ENCODE peak calls at places on chromosomes 1 and 21, in nine cellular contexts. X is testis, U is A549, H is esophagus squamous epithelium, Z is transverse colon, K is heart left ventricle, L is tibial nerve, T is ovary, O is IMR-90. Q is an unnamed sample.

GRCh38 chr1:24206516-24207394 is 19.7 kb upstream of the IFNLR1 start:
- DNase-seq in T (no peak), U (no peak), O (no peak), L (no peak), Z (no peak), H (no peak), X (no peak), K (no peak), Q (no peak)

GRCh38 chr1:111704776-111705175 is 34.4 kb downstream of the INKA2 start:
- DNase-seq in H (no peak), U (no peak), O (no peak), L (no peak), Z (no peak), X (no peak), T (no peak), K (no peak), Q (no peak)

GRCh38 chr21:8993284-8993942 is 1528.0 kb upstream of the TPTE start:
- DNase-seq in L (no peak), X (no peak), K (no peak), T (no peak), Z (no peak), U (no peak), H (no peak), O (no peak), Q (no peak)

GRCh38 chr21:44548381-44548780 is 2.9 kb downstream of the KRTAP10-2 start:
- DNase-seq in H (no peak), T (no peak), U (no peak), X (no peak), K (no peak), O (no peak), L (no peak), Z (no peak), Q (no peak)

GRCh38 chr1:176696109-176696508 is 233.1 kb downstream of the PAPPA2 start:
- DNase-seq in X (no peak), L (no peak), U (no peak), O (peak; percentile 11), T (no peak), H (no peak), K (no peak), Z (no peak), Q (peak; percentile 43)

GRCh38 chr21:29185172-29185571 is 54.7 kb downstream of the MAP3K7CL start:
- DNase-seq in Z (no peak), T (no peak), U (no peak), H (no peak), X (no peak), K (no peak), L (no peak), O (peak; percentile 25), Q (no peak)

GRCh38 chr1:167443757-167444156 is 74.6 kb downstream of the CD247 start:
- DNase-seq in O (no peak), K (no peak), T (no peak), Z (no peak), L (no peak), H (no peak), U (no peak), X (no peak), Q (no peak)

GRCh38 chr1:159790237-159790917 is 9.6 kb downstream of the DUSP23 start:
- DNase-seq in L (no peak), T (no peak), X (no peak), H (no peak), Z (no peak), K (no peak), U (peak; percentile 55), O (peak; percentile 10), Q (peak; percentile 36)

GRCh38 chr1:190177555-190177954 is 300.1 kb downstream of the BRINP3 start:
- DNase-seq in L (no peak), K (no peak), U (no peak), Z (no peak), T (no peak), O (no peak), X (no peak), H (no peak), Q (no peak)

GRCh38 chr1:197773856-197774255 is 1.4 kb downstream of the DENND1B start:
- DNase-seq in Z (no peak), X (no peak), L (no peak), O (no peak), T (no peak), U (no peak), K (no peak), H (no peak), Q (no peak)

GRCh38 chr1:197774691-197775281 is 494 bp downstream of the DENND1B start:
- DNase-seq in L (no peak), T (peak; percentile 53), Z (peak; percentile 64), K (peak; percentile 60), H (no peak), U (peak; percentile 33), O (peak; percentile 41), X (peak; percentile 61), Q (peak; percentile 68)

GRCh38 chr1:197778326-197778922 is 3.1 kb upstream of the DENND1B start:
- DNase-seq in T (no peak), K (no peak), Z (no peak), X (no peak), O (no peak), L (no peak), H (no peak), U (no peak), Q (no peak)

GRCh38 chr1:197776348-197777082 is 1.2 kb upstream of the DENND1B start:
- DNase-seq in H (no peak), L (no peak), X (no peak), U (no peak), O (peak; percentile 93), K (no peak), Z (no peak), T (no peak), Q (no peak)

GRCh38 chr1:197775282-197776262 is at the start of gene DENND1B:
- DNase-seq in O (peak; percentile 61), U (peak; percentile 39), T (peak; percentile 64), H (peak; percentile 43), K (peak; percentile 68), X (peak; percentile 80), Z (peak; percentile 91), L (peak; percentile 20), Q (peak; percentile 88)
- TF ChIP-seq POLR2A in O (no peak), U (peak; percentile 35), T (no peak), H (peak; percentile 29), K (peak; percentile 14), X (no peak), Z (peak; percentile 81), L (no peak), Q (peak; percentile 76)

GRCh38 chr1:218350909-218351616 is 5.9 kb downstream of the TGFB2 start:
- DNase-seq in U (no peak), K (no peak), Z (no peak), H (no peak), X (no peak), T (no peak), L (no peak), O (peak; percentile 89), Q (no peak)

GRCh38 chr1:218351617-218352438 is 6.7 kb downstream of the TGFB2 start:
- DNase-seq in H (no peak), U (no peak), K (peak; percentile 23), Z (no peak), X (no peak), O (peak; percentile 66), T (peak; percentile 46), L (no peak), Q (no peak)

GRCh38 chr1:218349365-218350021 is 4.4 kb downstream of the TGFB2 start:
- DNase-seq in X (no peak), H (no peak), Z (no peak), O (no peak), U (no peak), K (no peak), T (no peak), L (no peak), Q (no peak)

GRCh38 chr1:218348628-218349185 is 3.6 kb downstream of the TGFB2 start:
- DNase-seq in U (no peak), T (no peak), H (no peak), Z (no peak), O (no peak), K (no peak), L (no peak), X (no peak), Q (no peak)

DNA sequence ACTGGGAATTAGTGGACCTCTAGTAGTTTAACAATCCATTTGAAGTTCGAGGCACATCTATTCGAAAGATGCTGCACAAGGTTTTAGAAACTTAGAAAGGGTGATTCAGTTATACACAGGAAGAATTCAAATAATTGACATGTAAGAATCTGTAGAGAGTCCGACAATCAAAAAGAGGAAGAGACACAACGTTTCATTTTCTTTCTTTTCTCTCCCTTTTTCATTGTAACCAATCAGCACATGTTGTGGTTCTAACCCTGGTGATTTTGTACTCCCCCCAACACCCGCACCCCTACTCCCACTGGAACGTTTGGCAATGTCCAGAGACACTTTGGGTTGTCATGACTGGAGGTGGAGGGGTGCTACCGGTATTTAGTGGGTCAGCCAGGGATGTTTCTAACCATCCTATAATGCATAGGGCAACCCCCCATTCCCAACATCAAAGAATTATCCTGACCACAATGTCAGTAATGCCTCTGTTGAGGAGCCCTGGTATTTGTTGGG is 4.9 kb downstream of the TGFB2 start:
- DNase-seq in K (no peak), Z (no peak), H (no peak), U (no peak), L (no peak), X (no peak), T (no peak), O (no peak), Q (no peak)
- H3K27ac ChIP-seq in K (peak overlapping the region; percentile 70), Z (peak overlapping the region; percentile 82), H (peak overlapping the region; percentile 80), U (peak overlapping the region; percentile 96), L (no peak overlapping the region), X (peak overlapping the region; percentile 25), T (peak overlapping the region; percentile 80), O (peak overlapping the region; percentile 73), Q (no peak overlapping the region)

GRCh38 chr1:11802973-11803885 is 2.5 kb downstream of the MTHFR start:
- DNase-seq in O (peak; percentile 97), H (peak; percentile 49), U (no peak), L (peak; percentile 91), Z (peak; percentile 92), K (peak; percentile 97), X (peak; percentile 96), T (peak; percentile 97), Q (peak; percentile 86)
- H3K4me1 ChIP-seq in O (peaks cover 13% of the 10 kb centered on the region), H (peaks cover 42% of the 10 kb centered on the region), U (peaks cover 26% of the 10 kb centered on the region), L (peaks cover 33% of the 10 kb centered on the region), Z (peaks cover 23% of the 10 kb centered on the region), K (peaks cover 26% of the 10 kb centered on the region), X (peaks cover 27% of the 10 kb centered on the region), T (peaks cover 4% of the 10 kb centered on the region), Q (peaks cover 45% of the 10 kb centered on the region)

GRCh38 chr1:64514197-64514765 is 44.4 kb downstream of the CACHD1 start:
- DNase-seq in O (peak; percentile 88), X (no peak), L (no peak), T (no peak), Z (no peak), H (no peak), U (no peak), K (no peak), Q (no peak)

GRCh38 chr1:64507897-64508296 is 38.0 kb downstream of the CACHD1 start:
- DNase-seq in H (no peak), K (no peak), O (no peak), T (no peak), Z (no peak), U (no peak), L (no peak), X (no peak), Q (no peak)

GRCh38 chr1:64508521-64509096 is 38.7 kb downstream of the CACHD1 start:
- DNase-seq in Z (no peak), T (no peak), K (no peak), U (no peak), X (no peak), L (no peak), H (no peak), O (no peak), Q (no peak)

GRCh38 chr1:64513557-64513956 is 43.6 kb downstream of the CACHD1 start:
- DNase-seq in L (no peak), U (no peak), X (no peak), H (no peak), O (no peak), K (no peak), T (no peak), Z (no peak), Q (no peak)

GRCh38 chr1:64511054-64511453 is 41.1 kb downstream of the CACHD1 start:
- DNase-seq in Z (no peak), U (no peak), K (no peak), X (no peak), O (no peak), H (no peak), L (no peak), T (no peak), Q (no peak)
- TF ChIP-seq POLR2A in Z (no peak), U (no peak), K (no peak), X (no peak), O (no peak), H (no peak), L (no peak), T (no peak), Q (no peak)

Q was measured in body of pancreas.